ENCODE peak calls at places on chromosomes 13 and 19, in ten cellular contexts. E is CD8-positive, alpha-beta memory T cell; Z is CD4-positive, alpha-beta T cell; N is hepatocyte; U is IMR-90; D is effector memory CD4-positive, alpha-beta T cell; R is HepG2; W is tibial artery; J is breast epithelium; F is CD4-positive, CD25-positive, alpha-beta regulatory T cell. B is an unnamed sample. For H3K9me3, the result is how much of the 10 kb centered on the place peaks cover.

GRCh38 chr13:109331898-109332297 is 454.5 kb downstream of the IRS2 start:
- DNase-seq in F (no peak), U (peak), J (no peak), R (no peak), Z (no peak), W (no peak), D (no peak), N (peak), E (no peak), B (no peak)

GRCh38 chr13:71624641-71625040 is 242.4 kb downstream of the DACH1 start:
- DNase-seq in Z (no peak), W (no peak), D (no peak), F (no peak), E (no peak), U (no peak), R (no peak), J (no peak), N (no peak), B (no peak)

GRCh38 chr13:36347826-36348225 is 1.6 kb upstream of the SPART start:
- DNase-seq in D (no peak), J (no peak), Z (no peak), W (no peak), R (no peak), E (no peak), U (no peak), N (no peak), F (no peak), B (no peak)

GRCh38 chr13:107845911-107846310 is 369.4 kb downstream of the LIG4 start:
- DNase-seq in U (no peak), J (no peak), Z (no peak), W (no peak), D (no peak), E (no peak), F (no peak), N (no peak), R (no peak), B (no peak)

GRCh38 chr19:47471733-47472457 is at the start of gene SLC8A2:
- DNase-seq in R (peak), E (peak), D (peak), U (peak), N (peak), J (peak), Z (peak), W (peak), F (peak), B (peak)

GRCh38 chr19:18023596-18024212 is 15.7 kb downstream of the ARRDC2 start:
- DNase-seq in Z (peak), R (no peak), N (no peak), F (peak), W (peak), D (peak), E (peak), J (no peak), U (no peak), B (peak)

GRCh38 chr19:39428309-39429112 is 7.2 kb downstream of the RPS16 start:
- DNase-seq in R (peak), Z (no peak), J (no peak), D (no peak), F (no peak), W (no peak), U (peak), E (no peak), N (peak), B (peak)

GRCh38 chr19:48629297-48629598 is 7.9 kb downstream of the DBP start:
- DNase-seq in U (no peak), J (no peak), Z (no peak), R (no peak), W (no peak), E (no peak), D (no peak), N (no peak), F (no peak), B (no peak)

GRCh38 chr13:33862006-33862405 is 44.1 kb downstream of the RFC3 start:
- DNase-seq in W (no peak), F (no peak), Z (no peak), J (no peak), R (no peak), U (no peak), N (no peak), E (no peak), D (no peak), B (no peak)

GRCh38 chr19:54190503-54190941 is 586 bp upstream of the TSEN34 start:
- DNase-seq in E (peak), W (peak), U (peak), F (peak), D (peak), J (peak), N (peak), Z (peak), R (peak), B (peak)

GRCh38 chr19:32219881-32220552 is 125.4 kb upstream of the ZNF507 start:
- DNase-seq in U (no peak), J (no peak), Z (no peak), D (no peak), E (no peak), N (no peak), R (no peak), W (no peak), F (no peak), B (no peak)

GRCh38 chr13:63291701-63292100 is 1876.1 kb upstream of the PCDH20 start:
- DNase-seq in Z (no peak), J (no peak), F (no peak), W (no peak), R (no peak), E (no peak), D (no peak), N (no peak), U (no peak), B (no peak)

GRCh38 chr19:16951529-16951928 is 62.7 kb downstream of the F2RL3 start:
- DNase-seq in N (no peak), J (no peak), R (no peak), D (no peak), F (no peak), U (peak), E (no peak), Z (no peak), W (no peak), B (no peak)

GRCh38 chr19:16957855-16958254 is 68.8 kb downstream of the CPAMD8 start:
- DNase-seq in N (no peak), E (no peak), R (no peak), D (no peak), Z (no peak), W (no peak), F (no peak), J (no peak), U (no peak), B (no peak)

GRCh38 chr19:16952046-16952445 is 63.2 kb downstream of the F2RL3 start:
- DNase-seq in F (no peak), Z (no peak), U (no peak), W (no peak), D (no peak), J (no peak), E (no peak), R (no peak), N (no peak), B (no peak)

GRCh38 chr19:16957151-16957662 is 68.4 kb downstream of the F2RL3 start:
- DNase-seq in E (no peak), J (peak), F (no peak), N (no peak), W (peak), D (no peak), U (no peak), R (no peak), Z (no peak), B (no peak)
- H3K27ac ChIP-seq in E (no peak), J (no peak), F (no peak), N (peak), W (no peak), D (no peak), U (no peak), R (no peak), Z (no peak), B (no peak)

DNA sequence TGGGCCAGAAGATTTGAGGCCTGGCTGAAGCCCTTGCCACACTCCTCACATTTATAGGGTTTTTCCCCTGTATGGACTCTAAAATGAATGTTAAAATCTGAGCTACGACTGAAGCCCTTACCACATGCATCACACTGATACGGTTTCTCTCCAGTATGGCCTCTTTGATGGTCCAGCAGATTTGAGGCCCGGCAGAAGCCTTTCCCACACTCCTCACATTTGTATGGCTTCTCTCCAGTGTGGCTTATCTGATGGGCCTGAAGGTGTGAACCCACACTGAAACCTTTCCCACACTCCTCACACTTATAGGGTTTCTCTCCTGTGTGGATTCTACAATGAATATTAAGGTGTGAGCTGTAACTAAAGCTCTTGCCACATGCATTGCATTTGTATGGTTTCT is 21.0 kb downstream of the ZNF45 start:
- DNase-seq in Z (no peak), U (no peak), R (no peak), F (no peak), D (no peak), J (no peak), W (no peak), E (no peak), N (no peak), B (no peak)
- H3K9me3 ChIP-seq in Z (half or more), U (under half), R (under half), F (half or more), D (half or more), J (half or more), W (under half), E (half or more), N (half or more), B (under half)

GRCh38 chr19:3867971-3868769 is 668 bp downstream of the ZFR2 start:
- DNase-seq in J (no peak), N (no peak), F (no peak), Z (no peak), U (no peak), R (no peak), W (no peak), D (no peak), E (no peak), B (no peak)
- H3K27ac ChIP-seq in J (no peak), N (no peak), F (no peak), Z (no peak), U (no peak), R (no peak), W (no peak), D (no peak), E (no peak), B (no peak)

GRCh38 chr19:52451241-52451640 is 2.1 kb upstream of the ZNF578 start:
- DNase-seq in N (no peak), F (no peak), D (no peak), R (no peak), U (no peak), J (no peak), W (no peak), Z (no peak), E (no peak), B (no peak)

DNA sequence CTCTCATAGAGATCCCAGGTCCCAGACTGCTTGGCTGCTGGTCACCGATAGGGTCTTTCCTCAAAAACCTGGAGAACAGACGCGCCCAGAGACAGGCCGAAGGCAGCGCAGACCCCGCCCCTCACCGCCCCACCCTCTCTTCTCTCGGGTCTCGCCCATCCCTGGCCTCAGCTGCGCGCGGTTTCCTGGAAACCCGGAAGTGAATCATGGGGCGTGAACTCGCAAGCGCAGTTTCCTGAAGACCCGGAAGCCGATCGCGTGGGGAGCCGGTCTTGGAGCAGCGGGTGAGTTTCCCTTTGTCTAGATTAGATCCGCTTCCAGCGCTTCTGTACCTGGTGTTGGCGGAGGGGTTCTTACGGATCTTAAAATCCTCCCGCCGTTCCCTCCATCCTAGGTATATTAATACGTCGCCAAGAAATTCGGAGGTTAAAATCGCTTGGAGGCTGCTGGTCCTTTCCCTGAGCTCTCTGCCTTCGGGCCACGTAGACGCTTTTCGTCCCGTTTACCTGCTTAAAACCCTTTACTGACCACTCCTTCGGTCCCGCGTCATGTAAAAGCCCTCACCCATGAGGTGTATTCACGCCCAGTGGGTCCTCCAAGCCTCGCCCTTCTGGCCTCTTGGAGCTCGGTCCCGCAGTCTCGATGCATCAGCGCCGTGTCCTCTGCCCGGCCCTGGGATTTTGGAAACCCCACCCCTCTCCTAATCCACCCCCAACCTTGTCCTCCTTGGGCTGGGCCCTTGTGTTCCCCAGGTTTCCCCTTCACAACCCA is at the start of gene ZNF578:
- DNase-seq in Z (peak), U (peak), F (peak), R (no peak), N (no peak), W (peak), J (peak), D (peak), E (peak), B (peak)
- H3K9me3 ChIP-seq in Z (half or more), U (under half), F (half or more), R (half or more), N (under half), W (under half), J (half or more), D (under half), E (under half), B (under half)

B was measured in aorta.